ENCODE peak calls at places on chromosomes 1 and 21, in four cellular contexts. One of them, this sample, is unnamed.

GRCh38 chr1:33130297-33130696 is 49.3 kb downstream of the AZIN2 start:
- DNase-seq in K562: no peak
- DNase-seq in HepG2: no peak
- DNase-seq in SK-N-SH: no peak
- DNase-seq in this sample: no peak

GRCh38 chr21:34892196-34892595 is 156.9 kb downstream of the RUNX1 start:
- DNase-seq in SK-N-SH: no peak
- DNase-seq in K562: no peak
- DNase-seq in HepG2: no peak
- DNase-seq in this sample: no peak

GRCh38 chr1:233587958-233588799 is 25.7 kb upstream of the KCNK1 start:
- DNase-seq in K562: no peak
- DNase-seq in HepG2: no peak
- DNase-seq in SK-N-SH: peak
- DNase-seq in this sample: peak

GRCh38 chr1:90340604-90341003 is 345.7 kb downstream of the ZNF326 start:
- DNase-seq in SK-N-SH: no peak
- DNase-seq in HepG2: no peak
- DNase-seq in K562: no peak
- DNase-seq in this sample: no peak

GRCh38 chr1:245673920-245674414 is 519.2 kb downstream of the KIF26B start:
- DNase-seq in HepG2: no peak
- DNase-seq in SK-N-SH: no peak
- DNase-seq in K562: no peak
- DNase-seq in this sample: no peak

GRCh38 chr1:200890818-200891773 is 3.6 kb upstream of the INAVA start:
- DNase-seq in HepG2: peak
- DNase-seq in K562: no peak
- DNase-seq in SK-N-SH: peak
- DNase-seq in this sample: peak

GRCh38 chr21:16455978-16456377 is 726.2 kb downstream of the USP25 start:
- DNase-seq in K562: no peak
- DNase-seq in HepG2: no peak
- DNase-seq in SK-N-SH: no peak
- DNase-seq in this sample: no peak

GRCh38 chr21:37136261-37136660 is 63.2 kb downstream of the TTC3 start:
- DNase-seq in K562: no peak
- DNase-seq in HepG2: no peak
- DNase-seq in SK-N-SH: no peak
- DNase-seq in this sample: no peak

GRCh38 chr1:37055631-37056030 is 21.3 kb upstream of the GRIK3 start:
- DNase-seq in SK-N-SH: no peak
- DNase-seq in HepG2: no peak
- DNase-seq in K562: no peak
- DNase-seq in this sample: no peak

GRCh38 chr1:97041011-97041410 is 319.4 kb downstream of the PTBP2 start:
- DNase-seq in SK-N-SH: no peak
- DNase-seq in HepG2: no peak
- DNase-seq in K562: no peak
- DNase-seq in this sample: no peak

GRCh38 chr1:239976130-239976968 is 115.3 kb upstream of the FMN2 start:
- DNase-seq in SK-N-SH: peak
- DNase-seq in HepG2: peak
- DNase-seq in K562: peak
- DNase-seq in this sample: peak

GRCh38 chr21:35509004-35509704 is 460.1 kb upstream of the RUNX1 start:
- DNase-seq in K562: no peak
- DNase-seq in SK-N-SH: no peak
- DNase-seq in HepG2: no peak
- DNase-seq in this sample: no peak

GRCh38 chr1:234486858-234487830 is 8.2 kb upstream of the TARBP1 start:
- DNase-seq in HepG2: peak
- DNase-seq in SK-N-SH: peak
- DNase-seq in K562: no peak
- DNase-seq in this sample: no peak

GRCh38 chr1:198444792-198445191 is 95.7 kb downstream of the ATP6V1G3 start:
- DNase-seq in HepG2: no peak
- DNase-seq in K562: no peak
- DNase-seq in SK-N-SH: no peak
- DNase-seq in this sample: no peak

GRCh38 chr1:206049293-206049692 is 3.7 kb upstream of the RHEX start:
- DNase-seq in SK-N-SH: no peak
- DNase-seq in HepG2: no peak
- DNase-seq in K562: no peak
- DNase-seq in this sample: no peak

GRCh38 chr21:41622831-41623548 is 115.0 kb upstream of the TMPRSS2 start:
- DNase-seq in SK-N-SH: no peak
- DNase-seq in HepG2: no peak
- DNase-seq in K562: no peak
- DNase-seq in this sample: no peak

DNA sequence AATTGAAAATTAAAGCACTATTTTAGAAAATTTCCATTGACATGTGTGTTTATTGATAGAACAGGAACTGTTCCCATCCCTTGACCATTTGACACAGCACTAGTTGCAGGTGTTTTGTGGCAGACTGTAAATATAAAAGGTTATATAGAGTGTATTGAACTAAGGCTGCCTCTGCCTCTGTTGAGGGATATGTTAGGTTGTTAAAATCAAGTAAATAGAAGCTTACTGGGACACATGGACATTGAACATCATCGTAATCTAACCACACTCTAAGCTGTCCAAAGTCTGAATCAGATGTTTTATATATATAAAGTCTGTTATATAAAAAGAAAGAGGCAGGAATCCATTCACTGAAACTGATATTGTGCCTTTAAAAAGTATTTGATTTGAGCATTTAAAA is 308.1 kb upstream of the PKN2 start:
- DNase-seq in HepG2: no peak
- DNase-seq in SK-N-SH: no peak
- DNase-seq in K562: no peak
- DNase-seq in this sample: no peak
- TF ChIP-seq FOXJ3 in HepG2: no peak
- TF ChIP-seq FOXJ3 in SK-N-SH: no peak
- TF ChIP-seq FOXJ3 in K562: no peak
- TF ChIP-seq FOXJ3 in this sample: no peak

GRCh38 chr1:83836543-83836942 is 162.4 kb downstream of the TTLL7 start:
- DNase-seq in HepG2: no peak
- DNase-seq in SK-N-SH: no peak
- DNase-seq in K562: no peak
- DNase-seq in this sample: no peak
- TF ChIP-seq FOXJ3 in HepG2: no peak
- TF ChIP-seq FOXJ3 in SK-N-SH: no peak
- TF ChIP-seq FOXJ3 in K562: no peak
- TF ChIP-seq FOXJ3 in this sample: no peak

GRCh38 chr1:10074059-10074854 is 41.5 kb downstream of the UBE4B start:
- DNase-seq in HepG2: no peak
- DNase-seq in SK-N-SH: no peak
- DNase-seq in K562: no peak
- DNase-seq in this sample: no peak
- TF ChIP-seq FOXJ3 in HepG2: no peak
- TF ChIP-seq FOXJ3 in SK-N-SH: no peak
- TF ChIP-seq FOXJ3 in K562: no peak
- TF ChIP-seq FOXJ3 in this sample: no peak

GRCh38 chr1:229209816-229210215 is 61.1 kb upstream of the RAB4A start:
- DNase-seq in HepG2: no peak
- DNase-seq in K562: no peak
- DNase-seq in SK-N-SH: no peak
- DNase-seq in this sample: no peak
- TF ChIP-seq FOXJ3 in HepG2: no peak
- TF ChIP-seq FOXJ3 in K562: no peak
- TF ChIP-seq FOXJ3 in SK-N-SH: no peak
- TF ChIP-seq FOXJ3 in this sample: no peak

GRCh38 chr1:204345941-204346678 is 13.6 kb downstream of the PLEKHA6 start:
- DNase-seq in K562: no peak
- DNase-seq in HepG2: no peak
- DNase-seq in SK-N-SH: no peak
- DNase-seq in this sample: no peak

GRCh38 chr1:204345425-204345824 is 14.3 kb downstream of the PLEKHA6 start:
- DNase-seq in SK-N-SH: no peak
- DNase-seq in HepG2: no peak
- DNase-seq in K562: no peak
- DNase-seq in this sample: no peak

GRCh38 chr1:204343850-204344249 is 15.9 kb downstream of the PLEKHA6 start:
- DNase-seq in K562: no peak
- DNase-seq in HepG2: no peak
- DNase-seq in SK-N-SH: no peak
- DNase-seq in this sample: no peak

GRCh38 chr1:204343247-204343646 is 16.5 kb downstream of the PLEKHA6 start:
- DNase-seq in K562: no peak
- DNase-seq in SK-N-SH: no peak
- DNase-seq in HepG2: no peak
- DNase-seq in this sample: no peak

DNA sequence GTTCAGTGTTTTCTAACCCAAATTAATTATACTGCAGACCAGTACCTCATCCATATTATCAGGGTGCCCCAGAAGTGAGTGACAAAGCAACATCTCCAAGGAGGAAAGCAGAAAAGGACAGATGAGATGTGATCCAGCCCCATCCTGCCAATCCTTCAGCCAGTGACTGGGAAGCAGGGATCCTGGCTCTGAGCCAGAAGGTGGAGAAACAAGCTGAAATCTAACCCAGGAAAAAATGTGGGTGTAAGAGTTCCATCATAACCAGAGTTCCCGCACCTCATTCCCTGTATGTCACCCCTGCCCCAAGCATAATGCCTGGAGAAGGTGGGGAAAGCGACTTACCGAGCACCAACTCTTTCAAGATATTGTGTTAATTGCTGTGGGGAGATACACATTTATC is 15.1 kb downstream of the PLEKHA6 start:
- DNase-seq in SK-N-SH: peak
- DNase-seq in HepG2: no peak
- DNase-seq in K562: no peak
- DNase-seq in this sample: no peak
- TF ChIP-seq FOXJ3 in SK-N-SH: no peak
- TF ChIP-seq FOXJ3 in HepG2: no peak
- TF ChIP-seq FOXJ3 in K562: no peak
- TF ChIP-seq FOXJ3 in this sample: no peak

GRCh38 chr1:53588053-53588779 is 129.0 kb downstream of the DMRTB1 start:
- DNase-seq in SK-N-SH: peak
- DNase-seq in HepG2: no peak
- DNase-seq in K562: no peak
- DNase-seq in this sample: no peak

GRCh38 chr1:53589043-53589887 is 130.1 kb downstream of the DMRTB1 start:
- DNase-seq in HepG2: no peak
- DNase-seq in SK-N-SH: peak
- DNase-seq in K562: no peak
- DNase-seq in this sample: no peak

GRCh38 chr1:53586765-53587164 is 127.6 kb downstream of the DMRTB1 start:
- DNase-seq in SK-N-SH: peak
- DNase-seq in K562: no peak
- DNase-seq in HepG2: no peak
- DNase-seq in this sample: no peak

GRCh38 chr1:53585565-53585964 is 126.4 kb downstream of the DMRTB1 start:
- DNase-seq in HepG2: no peak
- DNase-seq in SK-N-SH: no peak
- DNase-seq in K562: no peak
- DNase-seq in this sample: no peak

GRCh38 chr1:53587252-53587992 is 128.2 kb downstream of the DMRTB1 start:
- DNase-seq in HepG2: no peak
- DNase-seq in K562: no peak
- DNase-seq in SK-N-SH: no peak
- DNase-seq in this sample: no peak
- TF ChIP-seq FOXJ3 in HepG2: no peak
- TF ChIP-seq FOXJ3 in K562: no peak
- TF ChIP-seq FOXJ3 in SK-N-SH: no peak
- TF ChIP-seq FOXJ3 in this sample: no peak

GRCh38 chr1:121515235-121515634 is 330.5 kb downstream of the SRGAP2C start:
- DNase-seq in K562: no peak
- DNase-seq in SK-N-SH: no peak
- DNase-seq in HepG2: no peak
- DNase-seq in this sample: no peak

GRCh38 chr1:121519042-121519755 is 334.4 kb downstream of the SRGAP2C start:
- DNase-seq in K562: peak
- DNase-seq in SK-N-SH: peak
- DNase-seq in HepG2: peak
- DNase-seq in this sample: peak

GRCh38 chr1:121518726-121519041 is 333.9 kb downstream of the SRGAP2C start:
- DNase-seq in SK-N-SH: no peak
- DNase-seq in K562: no peak
- DNase-seq in HepG2: no peak
- DNase-seq in this sample: no peak

GRCh38 chr1:121517586-121518230 is 332.9 kb downstream of the SRGAP2C start:
- DNase-seq in K562: no peak
- DNase-seq in SK-N-SH: no peak
- DNase-seq in HepG2: no peak
- DNase-seq in this sample: no peak

GRCh38 chr1:121516279-121516967 is 331.6 kb downstream of the SRGAP2C start:
- DNase-seq in K562: no peak
- DNase-seq in HepG2: no peak
- DNase-seq in SK-N-SH: no peak
- DNase-seq in this sample: no peak
- TF ChIP-seq FOXJ3 in K562: no peak
- TF ChIP-seq FOXJ3 in HepG2: no peak
- TF ChIP-seq FOXJ3 in SK-N-SH: no peak
- TF ChIP-seq FOXJ3 in this sample: no peak